ENCODE peak calls at places on chromosomes 5 and 9, in four cellular contexts. T, B, C and M are unnamed samples.

GRCh38 chr9:124860582-124861341 is 995 bp downstream of the RPL35 start:
- DNase-seq in T (no peak), B (no peak), C (no peak), M (no peak)

GRCh38 chr5:57171818-57172465 is 1.9 kb upstream of the GPBP1 start:
- DNase-seq in T (no peak), B (no peak), C (no peak), M (no peak)

GRCh38 chr5:68544656-68545565 is 329.4 kb downstream of the PIK3R1 start:
- DNase-seq in T (peak), B (no peak), C (no peak), M (no peak)

GRCh38 chr5:51486158-51486557 is 102.9 kb downstream of the ISL1 start:
- DNase-seq in T (no peak), B (no peak), C (no peak), M (no peak)

GRCh38 chr9:4596165-4596922 is 65.8 kb upstream of the PLPP6 start:
- DNase-seq in T (no peak), B (no peak), C (no peak), M (no peak)

GRCh38 chr5:96658272-96658671 is 3.9 kb upstream of the CAST start:
- DNase-seq in T (peak), B (no peak), C (no peak), M (no peak)

GRCh38 chr5:167639213-167639612 is 652.2 kb upstream of the WWC1 start:
- DNase-seq in T (peak), B (no peak), C (no peak), M (no peak)

GRCh38 chr5:144275329-144275728 is 104.7 kb downstream of the KCTD16 start:
- DNase-seq in T (no peak), B (no peak), C (no peak), M (no peak)

GRCh38 chr5:136192015-136192525 is 892 bp downstream of the SMIM32 start:
- DNase-seq in T (no peak), B (no peak), C (no peak), M (no peak)

GRCh38 chr5:173240091-173241050 is 5.4 kb upstream of the NKX2-5 start:
- DNase-seq in T (no peak), B (no peak), C (no peak), M (no peak)

GRCh38 chr9:136947955-136948510 is 3.0 kb downstream of the C8G start:
- DNase-seq in T (peak), B (peak), C (no peak), M (no peak)

GRCh38 chr5:56746553-56746952 is 68.8 kb upstream of the MAP3K1 start:
- DNase-seq in T (no peak), B (no peak), C (no peak), M (no peak)

GRCh38 chr5:97400537-97400936 is 217.5 kb upstream of the RIOK2 start:
- DNase-seq in T (no peak), B (no peak), C (no peak), M (no peak)

GRCh38 chr5:123809594-123810172 is 297.7 kb downstream of the CSNK1G3 start:
- DNase-seq in T (no peak), B (no peak), C (peak), M (no peak)

GRCh38 chr9:116501871-116502270 is 185.2 kb upstream of the TRIM32 start:
- DNase-seq in T (peak), B (no peak), C (no peak), M (no peak)

GRCh38 chr9:126114409-126114760 is 212.2 kb upstream of the MVB12B start:
- DNase-seq in T (no peak), B (no peak), C (no peak), M (peak)

GRCh38 chr5:106324356-106324755 is 1346.4 kb downstream of the EFNA5 start:
- DNase-seq in T (no peak), B (no peak), C (no peak), M (no peak)

GRCh38 chr5:177388521-177389052 is 4.4 kb downstream of the SLC34A1 start:
- DNase-seq in T (no peak), B (no peak), C (no peak), M (no peak)

GRCh38 chr9:109319631-109320233 is 1.1 kb downstream of the EPB41L4B start:
- DNase-seq in T (peak), B (no peak), C (no peak), M (no peak)

GRCh38 chr5:163951069-163951468 is 445.6 kb downstream of the MAT2B start:
- DNase-seq in T (no peak), B (no peak), C (no peak), M (no peak)

GRCh38 chr5:78627175-78627574 is 21.4 kb downstream of the LHFPL2 start:
- DNase-seq in T (no peak), B (no peak), C (no peak), M (no peak)

GRCh38 chr9:89412951-89413350 is 85.0 kb downstream of the SEMA4D start:
- DNase-seq in T (no peak), B (no peak), C (no peak), M (no peak)

GRCh38 chr9:115250646-115251045 is 132.7 kb upstream of the TNC start:
- DNase-seq in T (peak), B (no peak), C (no peak), M (no peak)

GRCh38 chr5:15008911-15009310 is 137.3 kb upstream of the ANKH start:
- DNase-seq in T (no peak), B (no peak), C (no peak), M (no peak)

GRCh38 chr5:100517301-100517974 is 17.7 kb upstream of the FAM174A start:
- DNase-seq in T (no peak), B (no peak), C (no peak), M (no peak)

GRCh38 chr9:98536542-98537173 is 172.1 kb downstream of the GABBR2 start:
- DNase-seq in T (no peak), B (peak), C (no peak), M (no peak)